ENCODE peak calls at places on chromosome 20, in eight cellular contexts. I is epithelial cell of esophagus, K is pancreas, G is tibial artery, W is prostate gland, P is kidney epithelial cell, U is thyroid gland, Y is left ventricle myocardium inferior. T is an unnamed sample.

GRCh38 chr20:53556267-53556897 is 37.3 kb downstream of the ZNF217 start:
- DNase-seq in U (no peak), K (no peak), W (no peak), I (no peak), G (no peak), Y (no peak), P (no peak), T (no peak)

GRCh38 chr20:6851136-6851535 is 83.7 kb downstream of the BMP2 start:
- DNase-seq in I (no peak), K (no peak), G (no peak), U (no peak), P (no peak), Y (no peak), W (no peak), T (no peak)

GRCh38 chr20:6818033-6818808 is 50.7 kb downstream of the BMP2 start:
- DNase-seq in Y (no peak), G (no peak), I (peak), P (no peak), U (no peak), K (no peak), W (no peak), T (no peak)

GRCh38 chr20:41905186-41905585 is 287.0 kb upstream of the CHD6 start:
- DNase-seq in W (no peak), I (no peak), U (no peak), Y (no peak), K (no peak), P (no peak), G (no peak), T (no peak)

GRCh38 chr20:21105429-21106170 is 558 bp downstream of the LINC00237 start:
- DNase-seq in I (peak), P (no peak), W (no peak), G (no peak), K (peak), U (no peak), Y (no peak), T (peak)

GRCh38 chr20:24827603-24828295 is 121.3 kb upstream of the CST7 start:
- DNase-seq in G (no peak), I (peak), W (no peak), K (no peak), P (no peak), U (no peak), Y (no peak), T (no peak)

GRCh38 chr20:37392441-37393195 is 46.7 kb downstream of the SRC start:
- DNase-seq in Y (no peak), K (peak), W (no peak), P (no peak), G (no peak), I (no peak), U (no peak), T (peak)

GRCh38 chr20:35363190-35363589 is 48.6 kb downstream of the UQCC1 start:
- DNase-seq in W (no peak), Y (no peak), U (no peak), I (no peak), G (no peak), P (no peak), K (no peak), T (no peak)

GRCh38 chr20:9294081-9294480 is 220.3 kb upstream of the LAMP5 start:
- DNase-seq in W (no peak), U (no peak), I (peak), Y (no peak), G (no peak), K (no peak), P (no peak), T (peak)

GRCh38 chr20:32672315-32672981 is 1.3 kb downstream of the C20orf203 start:
- DNase-seq in I (no peak), Y (no peak), G (no peak), W (no peak), P (no peak), U (no peak), K (no peak), T (no peak)

GRCh38 chr20:667351-668034 is 8.1 kb downstream of the SCRT2 start:
- DNase-seq in G (no peak), I (peak), Y (peak), W (no peak), K (peak), P (no peak), U (peak), T (no peak)

GRCh38 chr20:33423141-33423834 is 20.3 kb downstream of the SNTA1 start:
- DNase-seq in I (peak), K (no peak), W (no peak), Y (peak), P (no peak), G (peak), U (no peak), T (peak)

GRCh38 chr20:36784900-36785299 is 11.3 kb upstream of the DSN1 start:
- DNase-seq in K (no peak), P (no peak), U (no peak), G (no peak), I (no peak), Y (peak), W (no peak), T (no peak)

GRCh38 chr20:48292806-48293205 is 507.5 kb upstream of the SULF2 start:
- DNase-seq in W (no peak), P (no peak), U (no peak), K (no peak), G (no peak), Y (no peak), I (peak), T (no peak)

GRCh38 chr20:3890410-3890751 is 1.2 kb downstream of the PANK2 start:
- DNase-seq in Y (no peak), I (peak), G (no peak), K (no peak), W (no peak), P (no peak), U (no peak), T (no peak)

GRCh38 chr20:24632581-24632980 is 163.2 kb downstream of the SYNDIG1 start:
- DNase-seq in I (no peak), K (no peak), Y (no peak), W (no peak), G (no peak), P (no peak), U (no peak), T (no peak)

GRCh38 chr20:19460386-19460785 is 247.9 kb downstream of the SLC24A3 start:
- DNase-seq in I (no peak), W (no peak), G (no peak), P (no peak), K (no peak), U (no peak), Y (no peak), T (peak)

GRCh38 chr20:17273711-17274110 is 46.9 kb downstream of the PCSK2 start:
- DNase-seq in G (no peak), I (no peak), Y (no peak), K (no peak), P (no peak), U (no peak), W (no peak), T (no peak)

GRCh38 chr20:37543828-37544227 is 16.2 kb upstream of the BLCAP start:
- DNase-seq in K (no peak), U (no peak), Y (no peak), W (no peak), G (no peak), P (no peak), I (peak), T (peak)

GRCh38 chr20:51447097-51447764 is 95.3 kb downstream of the NFATC2 start:
- DNase-seq in K (no peak), W (peak), Y (peak), I (peak), G (peak), P (peak), U (peak), T (peak)

GRCh38 chr20:50558483-50558925 is 48.3 kb downstream of the PTPN1 start:
- DNase-seq in P (peak), U (no peak), K (no peak), W (no peak), G (no peak), I (peak), Y (no peak), T (peak)

GRCh38 chr20:1334370-1334731 is 5.4 kb upstream of the SDCBP2 start:
- DNase-seq in W (no peak), Y (no peak), P (no peak), U (no peak), K (no peak), I (no peak), G (no peak), T (no peak)

GRCh38 chr20:34724172-34724571 is 20.0 kb downstream of the TP53INP2 start:
- DNase-seq in P (no peak), I (no peak), U (peak), K (no peak), G (no peak), Y (no peak), W (no peak), T (no peak)

DNA sequence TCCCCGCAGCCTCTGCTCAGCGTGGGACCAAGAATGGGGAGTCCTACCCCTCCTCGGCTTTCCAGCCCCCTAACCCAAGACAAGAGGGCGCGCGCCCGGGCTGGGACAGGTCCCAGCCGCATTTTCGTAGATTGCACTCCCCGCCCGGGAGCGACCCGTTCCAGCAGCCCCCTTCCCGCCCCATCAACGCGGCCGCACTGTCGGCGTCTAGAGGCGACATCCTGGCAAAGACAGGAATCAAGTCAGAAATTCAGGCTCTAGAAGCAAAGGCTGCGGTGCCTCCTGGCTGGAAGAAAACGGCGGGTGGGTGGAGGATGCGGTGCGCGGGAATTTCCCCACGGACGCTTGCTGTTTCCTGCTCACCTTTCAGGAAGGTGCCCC is 957 bp downstream of the PROKR2 start:
- DNase-seq in U (no peak), I (no peak), G (no peak), K (no peak), P (no peak), Y (no peak), W (no peak), T (no peak)
- H3K4me3 ChIP-seq in U (no peak), I (no peak), G (no peak), K (no peak), P (no peak), Y (peak), W (no peak), T (no peak)

DNA sequence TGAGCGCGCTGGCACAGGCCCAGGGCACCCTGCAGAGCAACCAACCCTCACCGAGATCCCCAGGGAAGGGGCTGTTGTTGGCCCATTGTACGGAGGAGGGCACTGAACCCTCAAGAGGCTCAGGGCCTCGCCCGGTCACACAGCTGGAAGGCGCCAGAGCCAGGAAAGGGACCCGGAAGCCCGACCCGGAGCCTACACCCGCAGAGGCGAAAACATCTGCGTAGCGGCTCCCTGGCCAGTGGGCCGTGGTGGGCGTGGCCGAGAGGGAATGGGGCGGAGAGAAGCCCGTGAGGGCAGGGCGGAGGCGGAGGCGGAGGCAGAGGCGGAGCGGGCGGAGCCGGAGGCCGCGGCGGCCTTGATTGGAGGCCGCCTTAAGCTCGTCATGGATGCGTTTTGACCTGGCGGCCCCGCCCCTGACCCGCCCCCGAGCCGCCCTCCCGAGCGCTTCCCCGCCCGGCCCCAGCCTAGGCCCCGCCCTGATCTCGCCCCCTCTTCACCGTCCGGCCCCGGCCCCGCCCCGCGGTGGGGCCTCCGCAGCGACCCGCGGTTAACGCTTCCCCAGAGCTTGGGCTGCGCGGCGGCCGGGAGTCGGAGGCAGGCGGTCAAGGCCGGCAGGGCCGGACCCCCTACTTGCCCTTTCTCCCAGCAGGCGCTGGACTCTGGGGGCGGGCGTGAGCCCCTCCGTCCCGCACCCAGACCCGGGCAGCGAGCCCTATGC is 2.1 kb upstream of the MRGBP start:
- DNase-seq in U (peak), K (peak), I (peak), G (peak), P (no peak), W (peak), Y (peak), T (peak)
- TF ChIP-seq CTCF in U (peak), K (no peak), I (no peak), G (no peak), P (no peak), W (no peak), Y (no peak), T (no peak)

GRCh38 chr20:58840816-58841538 is 9.7 kb downstream of the GNAS-AS1 start:
- DNase-seq in P (no peak), K (no peak), I (no peak), Y (no peak), W (no peak), U (no peak), G (no peak), T (no peak)

GRCh38 chr20:58839991-58840747 is 10.5 kb downstream of the GNAS-AS1 start:
- DNase-seq in P (no peak), K (no peak), Y (no peak), U (no peak), W (no peak), G (no peak), I (no peak), T (no peak)

GRCh38 chr20:58838174-58838573 is 12.5 kb downstream of the GNAS-AS1 start:
- DNase-seq in Y (no peak), K (no peak), G (peak), I (no peak), W (no peak), U (no peak), P (no peak), T (no peak)

GRCh38 chr20:58837717-58838116 is 13.0 kb downstream of the GNAS-AS1 start:
- DNase-seq in W (no peak), K (no peak), P (no peak), Y (no peak), I (no peak), G (no peak), U (no peak), T (no peak)

DNA sequence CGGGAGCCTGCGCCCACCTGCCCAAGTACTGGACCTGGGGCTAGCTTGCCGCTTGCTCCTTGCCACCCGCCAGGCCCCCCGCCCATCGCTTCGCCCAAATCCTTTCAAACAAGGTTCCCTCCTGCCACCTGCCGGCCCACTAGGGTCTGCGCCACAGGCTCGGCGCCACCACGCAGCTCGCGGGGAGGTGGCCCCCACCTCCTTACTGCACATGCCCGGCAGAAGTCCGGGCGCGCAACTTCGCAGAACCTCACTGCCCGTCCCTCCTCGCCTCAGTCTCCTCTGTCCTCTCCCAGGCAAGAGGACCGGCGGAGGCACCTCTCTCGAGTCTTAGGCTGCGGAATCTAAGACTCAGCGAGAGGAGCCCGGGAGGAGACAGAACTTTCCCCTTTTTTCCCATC is 11.2 kb downstream of the GNAS-AS1 start:
- DNase-seq in G (peak), Y (no peak), K (no peak), W (peak), I (no peak), U (peak), P (no peak), T (no peak)
- H3K4me3 ChIP-seq in G (no peak), Y (peak), K (no peak), W (peak), I (no peak), U (no peak), P (no peak), T (no peak)

GRCh38 chr20:61435823-61436220 is 183.8 kb downstream of the CDH4 start:
- DNase-seq in U (no peak), Y (no peak), W (no peak), I (no peak), P (no peak), K (no peak), G (peak), T (no peak)

GRCh38 chr20:61435184-61435822 is 183.2 kb downstream of the CDH4 start:
- DNase-seq in Y (no peak), P (no peak), U (no peak), G (peak), I (no peak), W (no peak), K (no peak), T (no peak)

GRCh38 chr20:61437280-61438206 is 185.5 kb downstream of the CDH4 start:
- DNase-seq in U (no peak), I (peak), G (peak), K (no peak), P (no peak), Y (peak), W (peak), T (peak)

GRCh38 chr20:61436268-61436667 is 184.2 kb downstream of the CDH4 start:
- DNase-seq in W (no peak), P (peak), K (no peak), I (peak), U (no peak), Y (no peak), G (no peak), T (peak)

DNA sequence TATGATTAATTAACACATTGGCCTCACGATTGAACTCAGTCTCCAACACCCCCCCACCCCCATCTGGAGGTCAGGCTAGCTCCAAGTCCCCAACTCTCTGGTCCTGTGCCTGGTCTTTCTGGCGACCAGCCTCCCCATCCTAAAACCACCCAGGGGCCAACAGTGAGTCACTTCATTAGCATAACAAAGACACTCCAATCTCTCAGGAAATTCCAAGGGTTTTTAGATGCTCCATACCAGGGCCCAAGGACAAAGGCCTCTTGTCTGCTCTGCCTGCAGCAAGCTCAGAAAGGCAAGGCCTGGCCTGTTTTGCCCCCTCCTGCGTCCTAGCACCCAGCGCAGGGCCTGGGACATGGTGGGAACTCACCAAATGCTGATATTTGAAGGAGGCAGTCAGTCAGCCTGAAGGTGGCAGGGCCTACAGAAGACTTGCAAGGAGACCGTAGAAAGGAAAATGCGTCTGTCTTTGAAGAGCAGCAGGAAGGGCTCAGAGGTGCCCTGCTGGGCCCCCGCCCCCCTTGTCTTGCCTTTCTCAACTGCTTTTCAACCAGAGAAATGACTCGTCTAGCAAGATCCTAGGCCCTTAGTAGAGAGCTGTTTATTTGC is 184.7 kb downstream of the CDH4 start:
- DNase-seq in K (no peak), Y (no peak), P (peak), I (peak), U (no peak), G (peak), W (no peak), T (peak)
- TF ChIP-seq CTCF in K (no peak), Y (no peak), P (peak), I (no peak), U (no peak), G (no peak), W (no peak), T (no peak)

DNA sequence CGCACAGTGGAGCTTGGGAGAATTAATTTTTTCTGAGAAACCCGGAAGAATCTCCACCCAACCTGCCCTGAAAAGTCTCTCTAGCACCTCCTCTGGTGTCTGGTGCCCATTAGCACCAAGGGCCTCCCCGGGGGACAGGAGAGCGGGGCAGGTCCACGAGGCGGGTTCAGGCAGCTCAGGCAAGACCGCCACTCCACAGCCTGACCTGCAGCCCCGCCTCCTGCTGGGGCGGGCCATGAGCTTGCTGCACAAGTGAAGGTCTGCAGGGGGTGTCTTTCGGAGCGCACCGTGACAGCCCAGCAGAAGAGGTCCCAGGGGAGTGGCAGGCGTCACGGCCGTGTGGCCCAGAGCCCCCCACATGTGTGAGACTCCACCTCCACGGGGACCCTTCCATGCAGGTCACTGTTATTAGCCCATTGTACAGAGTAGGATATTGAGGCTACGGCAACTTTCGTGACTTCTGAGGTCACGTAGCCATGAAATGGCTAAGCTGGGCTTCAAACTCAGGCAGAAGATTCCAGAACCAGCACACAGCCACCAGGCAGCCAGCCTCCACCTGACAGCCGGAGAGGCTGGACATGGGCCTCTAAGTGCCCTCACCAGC is 63.9 kb upstream of the SLCO4A1 start:
- DNase-seq in U (no peak), K (no peak), I (no peak), P (no peak), W (no peak), G (no peak), Y (no peak), T (no peak)
- H3K4me3 ChIP-seq in U (no peak), K (no peak), I (no peak), P (no peak), W (no peak), G (no peak), Y (no peak), T (no peak)

GRCh38 chr20:57483287-57484050 is 41.5 kb downstream of the CTCFL start:
- DNase-seq in G (peak), U (no peak), Y (no peak), K (peak), P (no peak), I (no peak), W (no peak), T (no peak)

GRCh38 chr20:57482796-57483195 is 42.1 kb downstream of the CTCFL start:
- DNase-seq in G (peak), I (no peak), W (no peak), P (no peak), Y (no peak), U (no peak), K (peak), T (no peak)

GRCh38 chr20:57485770-57486169 is 39.2 kb downstream of the CTCFL start:
- DNase-seq in U (no peak), G (no peak), Y (no peak), P (no peak), W (no peak), I (no peak), K (no peak), T (no peak)

GRCh38 chr20:57482148-57482547 is 42.8 kb downstream of the CTCFL start:
- DNase-seq in P (no peak), K (no peak), U (no peak), G (peak), Y (no peak), W (no peak), I (no peak), T (no peak)

GRCh38 chr20:57484772-57485171 is 40.2 kb downstream of the CTCFL start:
- DNase-seq in Y (no peak), P (no peak), I (no peak), W (no peak), K (no peak), U (no peak), G (peak), T (no peak)
- TF ChIP-seq CTCF in Y (no peak), P (no peak), I (no peak), W (no peak), K (no peak), U (no peak), G (no peak), T (no peak)

T was measured in foreskin fibroblast.